ENCODE peak calls at places on chromosomes 7 and 10, in nine cellular contexts. V is endothelial cell; F is body of pancreas; T is stomach; N is colonic mucosa; K is SK-N-SH; O is CD8-positive, alpha-beta T cell; X is progenitor cell of endocrine pancreas; D is epithelial cell of esophagus. P is an unnamed sample.
A peak's percentile ranks its signal among the peaks of the same experiment; 100 is the strongest.

GRCh38 chr10:110336111-110336721 is 31.5 kb upstream of the SMNDC1 start:
- DNase-seq in X (no peak), K (peak; percentile 33), F (no peak), N (no peak), O (no peak), D (peak; percentile 93), V (no peak), T (no peak), P (peak; percentile 96)

GRCh38 chr10:12444981-12445700 is 95.8 kb downstream of the CAMK1D start:
- DNase-seq in T (no peak), V (no peak), K (no peak), F (no peak), O (no peak), D (no peak), N (peak; percentile 54), X (no peak), P (no peak)

GRCh38 chr7:48097511-48098231 is 8.6 kb downstream of the UPP1 start:
- DNase-seq in T (no peak), F (no peak), O (no peak), X (no peak), D (no peak), N (no peak), V (no peak), K (no peak), P (no peak)

GRCh38 chr7:68031180-68031943 is 1034.7 kb downstream of the TYW1 start:
- DNase-seq in O (no peak), V (no peak), D (no peak), N (no peak), F (no peak), X (no peak), K (no peak), T (no peak), P (no peak)

GRCh38 chr7:40057292-40057691 is 77.1 kb downstream of the MPLKIP start:
- DNase-seq in D (peak; percentile 40), F (peak; percentile 29), T (no peak), K (no peak), V (no peak), O (no peak), N (peak; percentile 70), X (no peak), P (peak; percentile 6)

GRCh38 chr7:93914581-93915066 is 6.9 kb upstream of the GNG11 start:
- DNase-seq in K (no peak), X (no peak), F (no peak), D (peak; percentile 56), V (no peak), T (no peak), N (no peak), O (no peak), P (peak; percentile 50)

GRCh38 chr7:90663176-90663575 is 67.1 kb downstream of the CDK14 start:
- DNase-seq in K (no peak), T (no peak), D (no peak), N (no peak), X (no peak), O (no peak), V (no peak), F (no peak), P (no peak)

GRCh38 chr7:87564290-87564963 is 36.3 kb downstream of the ABCB1 start:
- DNase-seq in F (peak; percentile 60), X (no peak), T (peak; percentile 26), D (peak; percentile 47), O (peak; percentile 3), K (peak; percentile 25), V (peak; percentile 24), N (peak; percentile 68), P (no peak)

GRCh38 chr7:30278386-30278785 is 6.0 kb upstream of the ZNRF2 start:
- DNase-seq in D (no peak), V (no peak), O (no peak), T (no peak), K (no peak), N (no peak), F (no peak), X (no peak), P (no peak)

GRCh38 chr7:264541-265191 is 25.3 kb upstream of the FOXL3 start:
- DNase-seq in O (no peak), T (peak; percentile 77), V (no peak), F (peak; percentile 36), N (peak; percentile 85), D (peak; percentile 40), X (no peak), K (no peak), P (no peak)

GRCh38 chr7:138632866-138633602 is 68.1 kb downstream of the SVOPL start:
- DNase-seq in N (no peak), O (no peak), X (no peak), D (no peak), V (no peak), F (no peak), K (no peak), T (no peak), P (no peak)

GRCh38 chr10:130073912-130074311 is 36.7 kb downstream of the C10orf143 start:
- DNase-seq in X (no peak), T (no peak), V (no peak), K (no peak), N (no peak), O (no peak), D (no peak), F (no peak), P (no peak)

GRCh38 chr7:129186749-129187260 is 1.6 kb upstream of the SMO start:
- DNase-seq in X (no peak), O (no peak), F (no peak), D (no peak), T (no peak), V (no peak), K (no peak), N (no peak), P (no peak)

GRCh38 chr7:22005151-22005550 is 59.5 kb upstream of the CDCA7L start:
- DNase-seq in O (no peak), T (no peak), N (no peak), D (no peak), V (no peak), X (no peak), K (no peak), F (no peak), P (no peak)

GRCh38 chr10:62554632-62555199 is 180.5 kb downstream of the ZNF365 start:
- DNase-seq in V (no peak), X (no peak), F (peak; percentile 6), D (peak; percentile 63), N (peak; percentile 21), O (no peak), T (no peak), K (peak; percentile 33), P (peak; percentile 58)

GRCh38 chr7:156017431-156017830 is 205.2 kb upstream of the SHH start:
- DNase-seq in D (no peak), T (peak; percentile 16), K (no peak), X (no peak), N (no peak), F (no peak), O (no peak), V (no peak), P (no peak)

GRCh38 chr7:22094413-22095304 is 149.0 kb upstream of the CDCA7L start:
- DNase-seq in F (no peak), N (no peak), T (no peak), K (no peak), V (no peak), D (no peak), O (no peak), X (no peak), P (peak; percentile 52)

GRCh38 chr10:70536196-70536920 is 57.8 kb downstream of the PALD1 start:
- DNase-seq in O (no peak), N (no peak), V (no peak), T (no peak), D (no peak), K (no peak), F (no peak), X (no peak), P (no peak)
- TF ChIP-seq CTCF in O (no peak), N (no peak), V (no peak), T (no peak), D (peak; percentile 12), K (no peak), F (no peak), X (no peak), P (no peak)

DNA sequence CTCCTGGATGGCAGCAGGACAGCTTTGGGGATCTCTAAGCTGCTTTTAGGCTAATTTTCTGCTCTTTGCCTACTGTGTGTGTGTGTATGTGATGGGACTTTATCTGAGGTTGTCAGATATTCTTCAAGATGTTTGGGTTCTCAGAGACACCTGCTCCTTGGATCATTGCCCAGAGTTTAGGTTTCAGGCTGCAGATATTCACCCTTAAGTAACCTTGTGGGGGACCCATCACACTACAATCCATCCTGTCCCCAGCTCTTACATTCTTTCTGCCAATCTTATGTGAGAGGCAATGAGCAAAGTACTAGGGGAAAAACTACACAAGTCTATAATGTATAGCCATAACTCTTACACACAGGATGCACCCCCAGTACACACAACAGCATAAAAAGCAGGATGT is 263.0 kb upstream of the ZWINT start:
- DNase-seq in O (no peak), D (no peak), N (no peak), T (no peak), X (no peak), V (no peak), F (no peak), K (no peak), P (no peak)
- TF ChIP-seq CTCF in O (no peak), D (no peak), N (no peak), T (no peak), X (no peak), V (no peak), F (no peak), K (no peak), P (no peak)

DNA sequence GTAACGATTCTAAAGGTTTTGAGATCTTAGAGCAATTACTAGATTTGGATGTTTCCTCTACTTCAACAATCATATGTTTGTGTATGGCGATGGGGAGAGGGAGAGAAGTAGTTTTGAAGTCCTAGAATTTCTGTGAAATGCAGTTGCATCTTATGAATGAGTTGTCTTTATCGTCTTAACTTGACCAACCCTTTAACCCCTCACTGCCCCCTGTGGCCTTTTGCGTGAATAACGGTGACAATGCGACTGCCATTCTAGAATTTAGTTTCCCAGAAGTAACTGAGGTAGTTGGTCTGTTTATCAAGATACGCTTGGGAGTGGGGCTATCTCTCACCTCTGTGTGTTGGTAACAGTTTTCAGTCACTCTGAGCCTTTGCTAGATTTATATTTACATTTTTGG is 204.6 kb downstream of the HDAC9 start:
- DNase-seq in T (no peak), X (no peak), D (no peak), F (no peak), O (no peak), V (peak; percentile 26), N (no peak), K (no peak), P (no peak)
- TF ChIP-seq CTCF in T (no peak), X (peak; percentile 29), D (no peak), F (no peak), O (no peak), V (peak; percentile 49), N (no peak), K (peak; percentile 44), P (peak; percentile 38)

DNA sequence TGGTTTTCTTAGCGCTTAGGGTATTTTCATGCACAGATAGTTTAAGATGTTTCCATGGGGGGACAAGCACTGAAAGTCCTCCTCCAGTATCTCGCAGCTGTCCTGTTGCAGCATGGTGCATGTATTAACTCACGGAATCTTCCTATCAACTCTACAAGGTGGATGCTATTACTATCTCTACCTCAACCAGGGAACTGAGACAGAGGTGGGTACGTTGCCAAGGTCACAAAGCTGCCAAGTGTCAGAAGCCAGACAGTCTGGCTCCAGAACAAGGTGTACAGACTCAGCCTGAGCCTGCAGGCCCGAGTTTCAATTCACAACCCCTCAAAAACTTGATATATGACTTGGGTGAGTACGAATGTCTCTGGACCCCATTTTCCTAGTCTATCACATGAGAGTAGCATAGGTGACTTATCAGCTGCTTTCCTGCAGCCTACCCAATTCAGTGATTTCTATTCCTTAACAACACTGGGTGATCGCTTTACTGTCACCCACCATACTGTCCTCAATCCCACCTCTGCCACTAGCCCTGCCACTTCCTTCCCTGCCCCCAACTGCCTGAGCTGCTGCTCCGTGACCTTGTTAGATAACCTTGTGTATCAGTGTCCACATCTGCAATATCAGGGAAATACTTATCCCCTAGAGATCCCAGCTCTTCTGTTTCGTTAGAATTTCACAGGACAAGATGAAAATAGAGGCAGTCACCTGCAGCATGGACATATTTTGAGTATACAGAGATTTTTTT is 92.1 kb downstream of the ABCC2 start:
- DNase-seq in K (no peak), N (no peak), D (no peak), T (peak; percentile 36), V (no peak), X (no peak), F (peak; percentile 49), O (no peak), P (no peak)
- TF ChIP-seq CTCF in K (no peak), N (no peak), D (no peak), T (no peak), V (no peak), X (no peak), F (no peak), O (no peak), P (no peak)

P was measured in HFFc6.